ENCODE peak calls at places on chromosomes 6 and 20, in five cellular contexts. One of them, this sample, is unnamed.

GRCh38 chr6:57147955-57148858 is 23.9 kb upstream of the BAG2 start:
- DNase-seq in endothelial cell: no peak
- DNase-seq in lower lobe of right lung: no peak
- DNase-seq in transverse colon: no peak
- DNase-seq in lung: no peak
- DNase-seq in this sample: no peak

GRCh38 chr20:5606347-5606746 is 143.9 kb upstream of the SHLD1 start:
- DNase-seq in endothelial cell: no peak
- DNase-seq in lower lobe of right lung: no peak
- DNase-seq in transverse colon: no peak
- DNase-seq in lung: no peak
- DNase-seq in this sample: no peak

GRCh38 chr6:151440930-151441329 is 11.0 kb downstream of the RMND1 start:
- DNase-seq in endothelial cell: no peak
- DNase-seq in lower lobe of right lung: no peak
- DNase-seq in transverse colon: no peak
- DNase-seq in lung: no peak
- DNase-seq in this sample: no peak

GRCh38 chr6:127102299-127102698 is 16.2 kb upstream of the RSPO3 start:
- DNase-seq in endothelial cell: no peak
- DNase-seq in lower lobe of right lung: no peak
- DNase-seq in transverse colon: no peak
- DNase-seq in lung: no peak
- DNase-seq in this sample: peak

GRCh38 chr6:96197241-96197640 is 181.5 kb downstream of the FUT9 start:
- DNase-seq in endothelial cell: no peak
- DNase-seq in lower lobe of right lung: no peak
- DNase-seq in transverse colon: no peak
- DNase-seq in lung: no peak
- DNase-seq in this sample: no peak

GRCh38 chr6:145733770-145734169 is 1.6 kb downstream of the EPM2A start:
- DNase-seq in endothelial cell: no peak
- DNase-seq in lower lobe of right lung: no peak
- DNase-seq in transverse colon: no peak
- DNase-seq in lung: no peak
- DNase-seq in this sample: peak

GRCh38 chr6:14703586-14703985 is 542.3 kb upstream of the JARID2 start:
- DNase-seq in endothelial cell: no peak
- DNase-seq in lower lobe of right lung: no peak
- DNase-seq in transverse colon: no peak
- DNase-seq in lung: no peak
- DNase-seq in this sample: no peak

GRCh38 chr6:170006524-170007467 is 255.4 kb downstream of the ERMARD start:
- DNase-seq in endothelial cell: no peak
- DNase-seq in lower lobe of right lung: no peak
- DNase-seq in transverse colon: no peak
- DNase-seq in lung: no peak
- DNase-seq in this sample: no peak

GRCh38 chr6:63121166-63121565 is 90.1 kb upstream of the FKBP1C start:
- DNase-seq in endothelial cell: no peak
- DNase-seq in lower lobe of right lung: no peak
- DNase-seq in transverse colon: no peak
- DNase-seq in lung: no peak
- DNase-seq in this sample: peak
- TF ChIP-seq CTCF in endothelial cell: no peak
- TF ChIP-seq CTCF in lower lobe of right lung: no peak
- TF ChIP-seq CTCF in transverse colon: no peak
- TF ChIP-seq CTCF in lung: no peak
- TF ChIP-seq CTCF in this sample: no peak

DNA sequence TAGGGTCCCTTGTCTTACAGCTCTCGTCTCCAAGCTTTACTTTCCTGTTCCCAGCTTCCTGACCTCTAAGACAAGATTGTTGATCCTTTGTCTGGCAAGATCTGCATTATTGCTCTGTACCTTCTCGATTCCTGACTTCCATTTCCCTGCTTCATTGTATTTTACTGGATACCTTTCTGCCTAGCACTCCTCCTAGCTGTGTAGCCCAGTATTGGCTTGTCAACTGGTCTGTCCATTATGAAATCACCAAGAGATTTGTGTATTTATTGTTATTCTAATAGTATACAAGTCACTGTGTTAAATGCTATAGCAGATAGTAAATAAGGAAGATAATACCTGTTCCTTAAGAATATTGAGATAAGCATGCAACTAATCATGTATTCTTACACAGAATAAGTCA is 305.4 kb downstream of the CDKAL1 start:
- DNase-seq in endothelial cell: no peak
- DNase-seq in lower lobe of right lung: no peak
- DNase-seq in transverse colon: no peak
- DNase-seq in lung: no peak
- DNase-seq in this sample: peak
- TF ChIP-seq CTCF in endothelial cell: no peak
- TF ChIP-seq CTCF in lower lobe of right lung: no peak
- TF ChIP-seq CTCF in transverse colon: no peak
- TF ChIP-seq CTCF in lung: no peak
- TF ChIP-seq CTCF in this sample: no peak

GRCh38 chr6:25746968-25747367 is 7.6 kb upstream of the SLC17A4 start:
- DNase-seq in endothelial cell: no peak
- DNase-seq in lower lobe of right lung: no peak
- DNase-seq in transverse colon: peak
- DNase-seq in lung: no peak
- DNase-seq in this sample: no peak
- TF ChIP-seq CTCF in endothelial cell: no peak
- TF ChIP-seq CTCF in lower lobe of right lung: no peak
- TF ChIP-seq CTCF in transverse colon: peak
- TF ChIP-seq CTCF in lung: no peak
- TF ChIP-seq CTCF in this sample: no peak

DNA sequence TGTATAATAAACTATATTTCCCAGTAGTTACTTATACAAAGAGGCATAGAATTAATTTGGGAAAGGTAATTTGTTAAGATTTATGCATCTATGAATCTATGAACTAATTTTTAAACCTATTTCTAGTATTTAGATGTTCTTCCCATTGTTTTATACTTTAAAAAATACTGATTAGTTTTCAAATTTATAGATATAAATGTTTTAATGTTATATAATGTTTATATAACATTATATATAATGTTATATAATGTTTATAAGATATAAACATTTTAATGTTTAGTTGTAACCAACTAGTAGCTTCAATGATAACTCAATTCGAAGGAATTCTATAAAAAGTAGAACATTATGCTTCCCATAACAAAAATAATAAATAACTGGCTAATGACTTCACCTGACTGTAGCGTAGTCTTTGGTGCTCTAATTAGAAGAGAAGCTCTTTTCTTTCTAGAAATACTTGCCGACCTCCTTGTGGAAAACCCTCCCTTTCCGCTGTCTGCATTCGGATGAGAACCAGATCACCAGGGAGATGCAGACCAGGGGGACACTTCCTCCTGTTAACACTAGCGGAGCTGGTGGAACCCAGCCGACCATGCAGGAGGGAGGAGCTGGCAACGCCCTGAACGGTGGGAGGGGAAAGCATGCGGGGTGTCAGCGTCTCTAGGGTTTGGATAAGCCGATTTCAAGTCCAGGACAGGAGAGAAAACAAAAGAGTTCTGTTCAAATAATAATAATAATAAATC is 158.4 kb downstream of the OR2B2 start:
- DNase-seq in endothelial cell: peak
- DNase-seq in lower lobe of right lung: peak
- DNase-seq in transverse colon: peak
- DNase-seq in lung: peak
- DNase-seq in this sample: peak
- TF ChIP-seq CTCF in endothelial cell: no peak
- TF ChIP-seq CTCF in lower lobe of right lung: peak
- TF ChIP-seq CTCF in transverse colon: peak
- TF ChIP-seq CTCF in lung: no peak
- TF ChIP-seq CTCF in this sample: no peak

GRCh38 chr6:139877828-139878405 is 503.5 kb upstream of the CITED2 start:
- DNase-seq in endothelial cell: no peak
- DNase-seq in lower lobe of right lung: no peak
- DNase-seq in transverse colon: no peak
- DNase-seq in lung: no peak
- DNase-seq in this sample: no peak
- TF ChIP-seq CTCF in endothelial cell: no peak
- TF ChIP-seq CTCF in lower lobe of right lung: no peak
- TF ChIP-seq CTCF in transverse colon: no peak
- TF ChIP-seq CTCF in lung: no peak
- TF ChIP-seq CTCF in this sample: no peak

DNA sequence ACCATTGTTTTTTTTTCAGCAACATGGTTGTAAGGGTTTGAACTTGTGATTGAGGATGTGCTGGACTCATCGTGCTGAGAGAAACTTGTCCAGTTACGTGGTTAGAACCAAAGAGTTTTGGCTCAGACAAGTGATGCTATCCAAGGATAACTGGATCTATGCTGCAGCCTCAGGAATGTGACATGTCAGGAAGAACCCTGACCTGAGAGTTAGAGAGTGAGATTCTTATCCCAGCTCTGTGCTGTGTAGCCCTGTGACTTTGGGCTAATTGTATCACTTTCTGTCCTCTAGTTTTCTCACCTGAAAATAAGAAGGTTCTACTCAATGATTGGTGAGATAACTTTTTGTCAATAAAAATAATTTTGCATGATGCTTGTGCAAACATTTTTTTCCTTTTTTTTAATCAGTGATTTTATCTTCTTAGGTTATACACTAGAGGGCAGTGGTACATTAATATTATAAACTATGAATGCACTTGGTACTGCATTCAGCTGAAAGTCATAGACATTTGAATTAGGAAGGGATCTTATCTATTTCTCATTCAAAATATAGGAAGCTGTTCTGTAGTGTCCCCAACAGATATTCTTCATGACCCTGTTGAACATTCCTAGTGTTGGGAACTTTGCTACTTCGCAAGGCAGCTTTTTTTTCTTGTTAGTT is 141.1 kb downstream of the RNF144B start:
- DNase-seq in endothelial cell: no peak
- DNase-seq in lower lobe of right lung: no peak
- DNase-seq in transverse colon: no peak
- DNase-seq in lung: no peak
- DNase-seq in this sample: peak
- TF ChIP-seq CTCF in endothelial cell: peak
- TF ChIP-seq CTCF in lower lobe of right lung: peak
- TF ChIP-seq CTCF in transverse colon: no peak
- TF ChIP-seq CTCF in lung: no peak
- TF ChIP-seq CTCF in this sample: peak

GRCh38 chr20:36666181-36666740 is 20.3 kb upstream of the SLA2 start:
- DNase-seq in endothelial cell: no peak
- DNase-seq in lower lobe of right lung: no peak
- DNase-seq in transverse colon: no peak
- DNase-seq in lung: no peak
- DNase-seq in this sample: peak
- TF ChIP-seq CTCF in endothelial cell: no peak
- TF ChIP-seq CTCF in lower lobe of right lung: no peak
- TF ChIP-seq CTCF in transverse colon: no peak
- TF ChIP-seq CTCF in lung: no peak
- TF ChIP-seq CTCF in this sample: peak

GRCh38 chr6:9250852-9251251 is 815.5 kb upstream of the SLC35B3 start:
- DNase-seq in endothelial cell: peak
- DNase-seq in lower lobe of right lung: no peak
- DNase-seq in transverse colon: peak
- DNase-seq in lung: no peak
- DNase-seq in this sample: peak
- TF ChIP-seq CTCF in endothelial cell: peak
- TF ChIP-seq CTCF in lower lobe of right lung: peak
- TF ChIP-seq CTCF in transverse colon: peak
- TF ChIP-seq CTCF in lung: no peak
- TF ChIP-seq CTCF in this sample: peak

This sample was measured in MCF 10A.